ENCODE peak calls at places on chromosomes 7 and 10, in six cellular contexts. One of them, this sample, is unnamed.

GRCh38 chr10:27745380-27745718 is 270 bp downstream of the MKX start:
- DNase-seq in ovary: no peak
- DNase-seq in astrocyte: no peak
- DNase-seq in heart left ventricle: no peak
- DNase-seq in adrenal gland: no peak
- DNase-seq in PC-9: no peak
- DNase-seq in this sample: no peak

GRCh38 chr7:54877683-54878082 is 118.7 kb upstream of the SEC61G start:
- DNase-seq in ovary: no peak
- DNase-seq in PC-9: peak
- DNase-seq in heart left ventricle: no peak
- DNase-seq in astrocyte: no peak
- DNase-seq in adrenal gland: no peak
- DNase-seq in this sample: no peak

GRCh38 chr10:26859241-26860025 is 1.3 kb downstream of the ABI1 start:
- DNase-seq in ovary: no peak
- DNase-seq in PC-9: no peak
- DNase-seq in adrenal gland: no peak
- DNase-seq in heart left ventricle: no peak
- DNase-seq in astrocyte: no peak
- DNase-seq in this sample: no peak

GRCh38 chr7:6252748-6253147 is 19.7 kb downstream of the CYTH3 start:
- DNase-seq in PC-9: no peak
- DNase-seq in ovary: no peak
- DNase-seq in heart left ventricle: no peak
- DNase-seq in astrocyte: peak
- DNase-seq in adrenal gland: no peak
- DNase-seq in this sample: no peak

GRCh38 chr7:35804571-35804970 is 3.7 kb downstream of the SEPTIN7 start:
- DNase-seq in heart left ventricle: no peak
- DNase-seq in PC-9: no peak
- DNase-seq in ovary: no peak
- DNase-seq in astrocyte: no peak
- DNase-seq in adrenal gland: no peak
- DNase-seq in this sample: no peak

GRCh38 chr10:4022473-4022872 is 237.5 kb upstream of the KLF6 start:
- DNase-seq in ovary: no peak
- DNase-seq in heart left ventricle: no peak
- DNase-seq in PC-9: no peak
- DNase-seq in astrocyte: no peak
- DNase-seq in adrenal gland: no peak
- DNase-seq in this sample: no peak

GRCh38 chr10:10869592-10869991 is 148.1 kb upstream of the CELF2 start:
- DNase-seq in astrocyte: peak
- DNase-seq in PC-9: peak
- DNase-seq in heart left ventricle: no peak
- DNase-seq in adrenal gland: no peak
- DNase-seq in ovary: no peak
- DNase-seq in this sample: peak

GRCh38 chr7:516606-517456 is 2.8 kb downstream of the PDGFA start:
- DNase-seq in PC-9: peak
- DNase-seq in astrocyte: peak
- DNase-seq in heart left ventricle: peak
- DNase-seq in adrenal gland: peak
- DNase-seq in ovary: peak
- DNase-seq in this sample: no peak

GRCh38 chr10:31947144-31947926 is 18.7 kb upstream of the ARHGAP12 start:
- DNase-seq in ovary: no peak
- DNase-seq in adrenal gland: no peak
- DNase-seq in heart left ventricle: no peak
- DNase-seq in PC-9: peak
- DNase-seq in astrocyte: peak
- DNase-seq in this sample: no peak

GRCh38 chr10:78162867-78163266 is 129.2 kb downstream of the RPS24 start:
- DNase-seq in ovary: no peak
- DNase-seq in adrenal gland: no peak
- DNase-seq in heart left ventricle: no peak
- DNase-seq in astrocyte: no peak
- DNase-seq in PC-9: no peak
- DNase-seq in this sample: no peak

GRCh38 chr7:73918926-73919693 is 58.2 kb downstream of the TMEM270 start:
- DNase-seq in astrocyte: no peak
- DNase-seq in ovary: no peak
- DNase-seq in PC-9: no peak
- DNase-seq in adrenal gland: no peak
- DNase-seq in heart left ventricle: no peak
- DNase-seq in this sample: no peak

GRCh38 chr10:63976538-63976937 is 455.3 kb downstream of the REEP3 start:
- DNase-seq in PC-9: peak
- DNase-seq in heart left ventricle: no peak
- DNase-seq in ovary: no peak
- DNase-seq in astrocyte: no peak
- DNase-seq in adrenal gland: no peak
- DNase-seq in this sample: no peak

GRCh38 chr7:140049339-140050024 is 13.3 kb downstream of the PARP12 start:
- DNase-seq in PC-9: no peak
- DNase-seq in ovary: no peak
- DNase-seq in astrocyte: peak
- DNase-seq in heart left ventricle: no peak
- DNase-seq in adrenal gland: no peak
- DNase-seq in this sample: no peak

GRCh38 chr7:158664406-158664805 is 40.2 kb downstream of the NCAPG2 start:
- DNase-seq in heart left ventricle: no peak
- DNase-seq in ovary: no peak
- DNase-seq in adrenal gland: no peak
- DNase-seq in astrocyte: no peak
- DNase-seq in PC-9: no peak
- DNase-seq in this sample: no peak

GRCh38 chr7:5827755-5828154 is 46.3 kb upstream of the RNF216 start:
- DNase-seq in heart left ventricle: no peak
- DNase-seq in PC-9: peak
- DNase-seq in adrenal gland: no peak
- DNase-seq in ovary: no peak
- DNase-seq in astrocyte: no peak
- DNase-seq in this sample: no peak

GRCh38 chr10:73785721-73786511 is 510 bp downstream of the ZSWIM8 start:
- DNase-seq in astrocyte: peak
- DNase-seq in PC-9: peak
- DNase-seq in adrenal gland: peak
- DNase-seq in heart left ventricle: peak
- DNase-seq in ovary: no peak
- DNase-seq in this sample: peak

GRCh38 chr7:50552921-50553320 is 12.3 kb downstream of the DDC start:
- DNase-seq in PC-9: peak
- DNase-seq in astrocyte: peak
- DNase-seq in heart left ventricle: no peak
- DNase-seq in ovary: peak
- DNase-seq in adrenal gland: peak
- DNase-seq in this sample: no peak

GRCh38 chr10:11901454-11902431 is 78.6 kb downstream of the PROSER2 start:
- DNase-seq in astrocyte: no peak
- DNase-seq in PC-9: no peak
- DNase-seq in adrenal gland: no peak
- DNase-seq in heart left ventricle: no peak
- DNase-seq in ovary: no peak
- DNase-seq in this sample: no peak

GRCh38 chr10:42637142-42637541 is 1.2 kb downstream of the ZNF33B start:
- DNase-seq in ovary: no peak
- DNase-seq in PC-9: no peak
- DNase-seq in adrenal gland: no peak
- DNase-seq in astrocyte: no peak
- DNase-seq in heart left ventricle: no peak
- DNase-seq in this sample: no peak

GRCh38 chr10:110946496-110946895 is 27.1 kb downstream of the SHOC2 start:
- DNase-seq in PC-9: no peak
- DNase-seq in heart left ventricle: no peak
- DNase-seq in astrocyte: no peak
- DNase-seq in adrenal gland: no peak
- DNase-seq in ovary: no peak
- DNase-seq in this sample: no peak

GRCh38 chr7:35645691-35646090 is 49.2 kb downstream of the HERPUD2 start:
- DNase-seq in ovary: no peak
- DNase-seq in PC-9: no peak
- DNase-seq in astrocyte: no peak
- DNase-seq in adrenal gland: no peak
- DNase-seq in heart left ventricle: no peak
- DNase-seq in this sample: no peak

GRCh38 chr7:407706-408539 is 111.7 kb downstream of the PDGFA start:
- DNase-seq in adrenal gland: no peak
- DNase-seq in astrocyte: no peak
- DNase-seq in heart left ventricle: no peak
- DNase-seq in PC-9: no peak
- DNase-seq in ovary: no peak
- DNase-seq in this sample: no peak

GRCh38 chr7:155583636-155584035 is 37.3 kb upstream of the CNPY1 start:
- DNase-seq in astrocyte: no peak
- DNase-seq in ovary: no peak
- DNase-seq in adrenal gland: no peak
- DNase-seq in PC-9: no peak
- DNase-seq in heart left ventricle: no peak
- DNase-seq in this sample: no peak

DNA sequence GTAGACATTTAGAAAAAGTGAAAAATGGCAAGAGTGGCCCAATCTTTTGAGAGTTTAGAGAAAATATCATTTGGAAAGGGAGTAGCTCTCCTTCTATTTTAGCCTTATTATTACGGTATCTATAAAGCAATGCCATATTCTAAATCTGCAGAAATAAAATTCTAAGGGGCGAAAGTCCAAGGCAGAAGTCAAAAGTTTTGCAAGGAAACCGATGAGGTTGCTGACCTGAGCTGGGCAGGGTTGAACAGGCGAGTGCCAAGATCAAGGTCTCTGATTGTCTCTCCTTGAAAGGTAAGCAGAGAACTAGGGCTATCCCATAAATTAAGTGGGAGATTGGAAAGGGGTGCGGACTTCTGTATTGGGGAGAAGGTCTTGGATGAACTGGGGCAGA is 11.7 kb downstream of the TRIM56 start:
- DNase-seq in ovary: no peak
- DNase-seq in heart left ventricle: no peak
- DNase-seq in PC-9: no peak
- DNase-seq in astrocyte: no peak
- DNase-seq in adrenal gland: no peak
- DNase-seq in this sample: no peak
- H3K4me3 ChIP-seq in ovary: no peak
- H3K4me3 ChIP-seq in heart left ventricle: no peak
- H3K4me3 ChIP-seq in PC-9: no peak
- H3K4me3 ChIP-seq in astrocyte: no peak
- H3K4me3 ChIP-seq in adrenal gland: no peak
- H3K4me3 ChIP-seq in this sample: no peak

GRCh38 chr7:113289140-113289740 is 170.9 kb upstream of the SMIM30 start:
- DNase-seq in heart left ventricle: no peak
- DNase-seq in ovary: no peak
- DNase-seq in astrocyte: peak
- DNase-seq in adrenal gland: no peak
- DNase-seq in PC-9: no peak
- DNase-seq in this sample: peak
- TF ChIP-seq CTCF in heart left ventricle: peak
- TF ChIP-seq CTCF in ovary: no peak
- TF ChIP-seq CTCF in astrocyte: peak
- TF ChIP-seq CTCF in adrenal gland: peak
- TF ChIP-seq CTCF in PC-9: peak
- TF ChIP-seq CTCF in this sample: peak

GRCh38 chr7:81499262-81500116 is 270.4 kb downstream of the HGF start:
- DNase-seq in heart left ventricle: peak
- DNase-seq in astrocyte: peak
- DNase-seq in PC-9: peak
- DNase-seq in ovary: peak
- DNase-seq in adrenal gland: peak
- DNase-seq in this sample: no peak
- H3K4me3 ChIP-seq in heart left ventricle: no peak
- H3K4me3 ChIP-seq in astrocyte: no peak
- H3K4me3 ChIP-seq in PC-9: no peak
- H3K4me3 ChIP-seq in ovary: no peak
- H3K4me3 ChIP-seq in adrenal gland: no peak
- H3K4me3 ChIP-seq in this sample: no peak

GRCh38 chr7:44262031-44262430 is 61.3 kb downstream of the YKT6 start:
- DNase-seq in ovary: no peak
- DNase-seq in astrocyte: no peak
- DNase-seq in PC-9: no peak
- DNase-seq in adrenal gland: no peak
- DNase-seq in heart left ventricle: no peak
- DNase-seq in this sample: no peak

GRCh38 chr7:44263342-44264082 is 61.9 kb downstream of the CAMK2B start:
- DNase-seq in ovary: no peak
- DNase-seq in heart left ventricle: no peak
- DNase-seq in astrocyte: no peak
- DNase-seq in PC-9: no peak
- DNase-seq in adrenal gland: no peak
- DNase-seq in this sample: no peak

GRCh38 chr7:44258865-44259546 is 58.2 kb downstream of the YKT6 start:
- DNase-seq in heart left ventricle: no peak
- DNase-seq in PC-9: no peak
- DNase-seq in adrenal gland: no peak
- DNase-seq in ovary: no peak
- DNase-seq in astrocyte: no peak
- DNase-seq in this sample: no peak

GRCh38 chr7:44259547-44260457 is 59.0 kb downstream of the YKT6 start:
- DNase-seq in PC-9: no peak
- DNase-seq in ovary: peak
- DNase-seq in astrocyte: peak
- DNase-seq in heart left ventricle: peak
- DNase-seq in adrenal gland: peak
- DNase-seq in this sample: peak

GRCh38 chr7:44261239-44261638 is 60.5 kb downstream of the YKT6 start:
- DNase-seq in adrenal gland: no peak
- DNase-seq in PC-9: no peak
- DNase-seq in heart left ventricle: no peak
- DNase-seq in astrocyte: no peak
- DNase-seq in ovary: no peak
- DNase-seq in this sample: no peak
- TF ChIP-seq CTCF in adrenal gland: no peak
- TF ChIP-seq CTCF in PC-9: no peak
- TF ChIP-seq CTCF in heart left ventricle: no peak
- TF ChIP-seq CTCF in astrocyte: no peak
- TF ChIP-seq CTCF in ovary: no peak
- TF ChIP-seq CTCF in this sample: no peak

DNA sequence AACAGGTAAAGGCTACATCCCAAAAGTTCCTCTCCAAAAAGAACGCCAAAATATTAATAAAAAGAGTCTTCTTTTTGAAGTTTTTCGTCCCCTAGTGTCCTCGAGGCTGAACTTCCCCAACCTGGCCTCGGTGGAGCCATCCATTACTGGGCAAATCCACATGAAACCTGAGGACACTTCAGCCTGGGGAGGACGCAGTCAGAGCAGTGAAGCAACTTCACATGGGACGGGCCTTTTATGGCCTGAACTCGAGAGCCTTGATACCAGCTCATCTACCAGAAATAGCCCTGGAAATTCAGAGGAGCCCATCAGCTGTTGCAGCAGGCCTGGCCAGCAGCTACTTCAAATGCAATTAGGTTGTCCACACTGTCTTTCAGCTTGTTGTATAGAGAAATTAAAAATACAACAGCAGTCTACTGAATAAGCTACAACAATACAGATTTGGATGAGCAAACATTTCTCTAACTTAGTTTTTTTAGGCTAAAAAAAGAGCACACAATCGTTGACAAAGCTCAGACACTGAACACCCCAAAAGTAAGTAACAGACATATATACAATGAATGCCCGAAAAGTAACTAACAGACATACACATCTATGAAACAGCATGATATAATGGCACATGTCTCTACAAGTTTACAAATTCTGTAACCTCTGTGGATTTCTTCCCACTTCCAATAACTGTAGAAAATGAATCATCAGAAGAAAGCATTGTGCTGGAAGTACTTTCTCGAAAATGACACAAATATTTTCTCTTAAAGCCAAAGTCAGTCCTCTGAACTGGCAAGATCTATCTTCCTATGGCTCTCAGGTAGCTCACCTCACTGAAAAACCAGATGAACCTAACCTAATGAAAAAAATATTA is at the start of gene SVIL:
- DNase-seq in ovary: peak
- DNase-seq in PC-9: no peak
- DNase-seq in heart left ventricle: peak
- DNase-seq in adrenal gland: no peak
- DNase-seq in astrocyte: peak
- DNase-seq in this sample: no peak
- H3K4me3 ChIP-seq in ovary: peak
- H3K4me3 ChIP-seq in PC-9: no peak
- H3K4me3 ChIP-seq in heart left ventricle: peak
- H3K4me3 ChIP-seq in adrenal gland: no peak
- H3K4me3 ChIP-seq in astrocyte: peak
- H3K4me3 ChIP-seq in this sample: no peak

This sample was measured in retinal pigment epithelial cell.